ENCODE peak calls at places on chromosomes 4 and X, in six cellular contexts. I is fibroblast of lung, P is K562, A is adrenal gland, J is tibial artery, O is body of pancreas. E is an unnamed sample. For H3K4me1, the result is how much of the 10 kb centered on the place peaks cover.

GRCh38 chrX:72142094-72142843 is 10.6 kb upstream of the RTL5 start:
- DNase-seq in J (no peak), P (no peak), I (peak), O (no peak), A (no peak), E (no peak)

GRCh38 chrX:3136161-3136961 is 95.1 kb downstream of the ARSF start:
- DNase-seq in J (no peak), A (no peak), P (no peak), I (no peak), O (no peak), E (no peak)

GRCh38 chr4:169229571-169230028 is 41.2 kb downstream of the SH3RF1 start:
- DNase-seq in J (peak), A (no peak), O (no peak), P (no peak), I (peak), E (no peak)

GRCh38 chr4:8763966-8764901 is 107.4 kb downstream of the HMX1 start:
- DNase-seq in J (peak), O (no peak), P (no peak), I (no peak), A (no peak), E (no peak)

GRCh38 chr4:114056599-114056998 is 77.2 kb upstream of the ARSJ start:
- DNase-seq in A (no peak), P (no peak), I (no peak), O (no peak), J (no peak), E (no peak)

GRCh38 chrX:148417934-148418333 is 82.5 kb upstream of the AFF2 start:
- DNase-seq in O (no peak), J (no peak), I (peak), P (no peak), A (no peak), E (no peak)

GRCh38 chr4:64890131-64890710 is 481.0 kb upstream of the TECRL start:
- DNase-seq in P (no peak), J (no peak), A (no peak), I (peak), O (no peak), E (no peak)

GRCh38 chrX:24097741-24098140 is 43.0 kb downstream of the EIF2S3 start:
- DNase-seq in J (no peak), I (peak), P (no peak), O (no peak), A (no peak), E (no peak)

GRCh38 chrX:54029543-54030143 is 14.6 kb downstream of the PHF8 start:
- DNase-seq in O (peak), I (no peak), J (no peak), P (no peak), A (no peak), E (peak)

GRCh38 chr4:52627876-52628275 is 31.2 kb downstream of the USP46 start:
- DNase-seq in I (no peak), A (no peak), O (no peak), J (peak), P (no peak), E (no peak)

GRCh38 chr4:113586072-113586471 is 175.5 kb downstream of the CAMK2D start:
- DNase-seq in O (no peak), A (no peak), P (no peak), J (no peak), I (no peak), E (no peak)

GRCh38 chr4:100014616-100015015 is 64.5 kb upstream of the H2AZ1 start:
- DNase-seq in O (no peak), I (no peak), A (no peak), P (no peak), J (no peak), E (no peak)

GRCh38 chrX:39580043-39580442 is 517.7 kb downstream of the BCOR start:
- DNase-seq in P (no peak), A (no peak), O (no peak), J (no peak), I (no peak), E (no peak)

GRCh38 chr4:157804169-157804543 is 368.7 kb downstream of the GASK1B start:
- DNase-seq in A (no peak), O (no peak), I (no peak), P (no peak), J (no peak), E (no peak)

GRCh38 chr4:5863461-5864113 is 29.3 kb downstream of the CRMP1 start:
- DNase-seq in J (no peak), O (no peak), P (no peak), I (peak), A (peak), E (no peak)

GRCh38 chr4:69493515-69493914 is 2.2 kb downstream of the UGT2B4 start:
- DNase-seq in P (no peak), A (no peak), O (no peak), I (no peak), J (no peak), E (no peak)

GRCh38 chr4:69497081-69497480 is 1.4 kb upstream of the UGT2B4 start:
- DNase-seq in A (no peak), I (peak), P (no peak), O (no peak), J (no peak), E (no peak)

GRCh38 chr4:69503558-69503957 is 7.9 kb upstream of the UGT2B4 start:
- DNase-seq in I (no peak), A (no peak), J (no peak), P (no peak), O (no peak), E (no peak)

GRCh38 chr4:69497886-69498395 is 2.2 kb upstream of the UGT2B4 start:
- DNase-seq in O (no peak), I (peak), J (no peak), P (no peak), A (no peak), E (no peak)
- H3K27ac ChIP-seq in O (no peak), I (no peak), J (no peak), P (no peak), A (no peak), E (no peak)

DNA sequence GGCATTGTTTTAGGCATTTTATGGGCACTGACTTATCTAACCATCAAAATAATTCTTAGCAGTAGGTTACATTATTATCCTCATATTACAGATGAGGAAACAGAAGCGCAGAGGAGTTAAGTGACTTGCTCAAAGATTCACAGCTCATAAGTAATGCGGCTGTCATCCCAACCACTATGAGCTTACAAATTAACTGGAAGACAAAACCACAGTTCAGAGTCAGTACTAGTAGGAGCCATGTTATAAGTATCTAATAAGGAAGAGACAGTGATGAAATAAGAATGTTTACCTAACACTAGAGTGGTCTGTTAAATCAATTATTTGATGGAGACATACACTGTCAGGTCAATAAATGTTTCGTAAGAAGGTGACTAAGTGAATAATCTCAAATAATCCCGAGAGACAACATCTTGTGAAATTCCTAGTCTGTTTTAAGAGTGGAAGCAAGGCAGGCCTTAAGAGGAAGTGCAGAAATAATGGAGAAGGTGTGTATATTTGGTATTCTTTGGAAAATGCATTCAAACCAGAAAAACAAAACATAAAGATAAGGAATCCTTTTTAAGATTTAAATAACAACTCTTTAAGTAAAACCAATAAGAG is 25.8 kb upstream of the AMELX start:
- DNase-seq in P (no peak), J (no peak), O (no peak), I (no peak), A (no peak), E (no peak)
- H3K4me1 ChIP-seq in P (under half), J (under half), O (under half), I (under half), A (under half), E (under half)

DNA sequence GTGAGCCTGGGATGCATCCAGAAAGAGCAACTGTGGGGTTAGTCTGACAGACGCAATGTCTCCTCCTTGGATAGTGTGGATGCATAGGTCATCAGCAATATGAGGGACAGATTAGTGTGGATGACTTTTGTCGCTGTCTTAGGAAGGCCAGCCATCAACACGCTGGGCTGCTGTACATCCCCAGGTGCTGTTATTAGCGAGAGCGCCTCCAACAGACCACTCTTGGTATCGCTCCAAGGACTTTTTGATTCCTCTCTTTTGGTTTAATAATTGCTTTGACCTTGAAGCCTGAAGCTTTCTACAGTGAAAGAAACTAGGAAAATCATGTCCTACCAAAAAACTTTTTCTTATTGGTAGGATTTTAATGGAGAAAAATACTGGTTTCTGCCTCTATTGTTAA is 76.7 kb downstream of the TMEM131L start:
- DNase-seq in P (peak), I (no peak), J (no peak), O (no peak), A (no peak), E (no peak)
- TF ChIP-seq CTCF in P (peak), I (no peak), J (no peak), O (no peak), A (no peak), E (no peak)

GRCh38 chr4:105994841-105995240 is 99.6 kb downstream of the NPNT start:
- DNase-seq in J (no peak), I (no peak), P (no peak), O (no peak), A (no peak), E (no peak)

GRCh38 chr4:105996845-105997244 is 101.6 kb downstream of the NPNT start:
- DNase-seq in P (peak), O (no peak), J (no peak), A (no peak), I (no peak), E (no peak)

GRCh38 chr4:105992641-105993305 is 97.5 kb downstream of the NPNT start:
- DNase-seq in I (peak), O (no peak), P (no peak), A (no peak), J (no peak), E (no peak)

GRCh38 chr4:105991726-105992125 is 96.5 kb downstream of the NPNT start:
- DNase-seq in I (no peak), A (no peak), P (no peak), O (no peak), J (no peak), E (no peak)

GRCh38 chr4:105994061-105994460 is 98.8 kb downstream of the NPNT start:
- DNase-seq in I (no peak), O (no peak), A (no peak), J (no peak), P (no peak), E (peak)
- H3K27ac ChIP-seq in I (no peak), O (no peak), A (no peak), J (no peak), P (no peak), E (no peak)